ENCODE peak calls at places on chromosomes 12 and 14, in seven cellular contexts. A is thyroid gland; K is RPMI8226; O is body of pancreas; F is GM19239; N is right atrium auricular region; X is CD4-positive, CD25-positive, alpha-beta regulatory T cell. D is an unnamed sample.

GRCh38 chr12:68279227-68280054 is 26.0 kb upstream of the IL22 start:
- DNase-seq in A (no peak), K (no peak), O (peak), F (no peak), N (no peak), X (peak), D (no peak)

GRCh38 chr14:50272498-50272897 is 39.5 kb downstream of the L2HGDH start:
- DNase-seq in A (no peak), K (no peak), O (no peak), F (no peak), N (no peak), X (no peak), D (no peak)

GRCh38 chr12:89247541-89247942 is 104.8 kb downstream of the DUSP6 start:
- DNase-seq in A (no peak), K (no peak), O (no peak), F (no peak), N (no peak), X (no peak), D (no peak)

GRCh38 chr14:38143651-38144505 is 63.8 kb upstream of the SSTR1 start:
- DNase-seq in A (no peak), K (no peak), O (no peak), F (no peak), N (no peak), X (no peak), D (no peak)

GRCh38 chr12:41486718-41487117 is 298.6 kb downstream of the PDZRN4 start:
- DNase-seq in A (no peak), K (no peak), O (no peak), F (no peak), N (no peak), X (no peak), D (no peak)

GRCh38 chr14:79328863-79329262 is 882.4 kb downstream of the DIO2 start:
- DNase-seq in A (no peak), K (no peak), O (no peak), F (no peak), N (no peak), X (no peak), D (no peak)

GRCh38 chr12:51056242-51056641 is 8.1 kb downstream of the LETMD1 start:
- DNase-seq in A (no peak), K (no peak), O (no peak), F (no peak), N (no peak), X (no peak), D (peak)

GRCh38 chr12:32126720-32127119 is 20.1 kb downstream of the BICD1 start:
- DNase-seq in A (no peak), K (no peak), O (no peak), F (no peak), N (no peak), X (no peak), D (no peak)

GRCh38 chr12:79983492-79983891 is 48.6 kb upstream of the PPP1R12A start:
- DNase-seq in A (no peak), K (no peak), O (no peak), F (no peak), N (no peak), X (no peak), D (no peak)

GRCh38 chr14:90583427-90583826 is 186.6 kb downstream of the CALM1 start:
- DNase-seq in A (no peak), K (no peak), O (no peak), F (no peak), N (no peak), X (no peak), D (no peak)

GRCh38 chr14:103031956-103032355 is 25.4 kb downstream of the CDC42BPB start:
- DNase-seq in A (no peak), K (peak), O (peak), F (no peak), N (no peak), X (no peak), D (no peak)

GRCh38 chr14:104388631-104389325 is 190.8 kb upstream of the C14orf180 start:
- DNase-seq in A (no peak), K (no peak), O (no peak), F (peak), N (no peak), X (no peak), D (no peak)

GRCh38 chr12:95836185-95836609 is 22.6 kb upstream of the SNRPF start:
- DNase-seq in A (no peak), K (no peak), O (no peak), F (no peak), N (no peak), X (no peak), D (no peak)

GRCh38 chr14:65359503-65359902 is 53.0 kb upstream of the FUT8 start:
- DNase-seq in A (no peak), K (peak), O (no peak), F (no peak), N (no peak), X (no peak), D (no peak)

GRCh38 chr14:32087173-32087861 is 10.2 kb downstream of the ARHGAP5 start:
- DNase-seq in A (no peak), K (no peak), O (no peak), F (no peak), N (no peak), X (no peak), D (no peak)

D was measured in lung.